ENCODE peak calls at places on chromosomes 5 and 9, in eight cellular contexts. P is SK-N-SH; A is tibial artery; V is fibroblast of lung; Y is effector memory CD4-positive, alpha-beta T cell; H is cardiac muscle cell; G is transverse colon; S is Peyer's patch. J is an unnamed sample.
A peak's percentile ranks its signal among the peaks of the same experiment; 100 is the strongest.

GRCh38 chr5:62347928-62348327 is 41.9 kb downstream of the KIF2A start:
- DNase-seq in G (no peak), P (no peak), A (no peak), S (no peak), Y (no peak), H (no peak), V (no peak), J (no peak)

GRCh38 chr5:172701336-172702061 is 60.4 kb downstream of the NEURL1B start:
- DNase-seq in S (no peak), Y (no peak), G (no peak), P (no peak), V (no peak), H (no peak), A (no peak), J (no peak)

GRCh38 chr5:111932628-111933027 is 175.6 kb upstream of the NREP start:
- DNase-seq in V (peak; percentile 68), G (no peak), S (no peak), A (no peak), P (no peak), Y (no peak), H (peak; percentile 56), J (no peak)

GRCh38 chr9:107251756-107252322 is 31.2 kb upstream of the RAD23B start:
- DNase-seq in S (peak; percentile 42), Y (no peak), H (peak; percentile 86), P (peak; percentile 36), V (peak; percentile 94), A (no peak), G (no peak), J (no peak)

GRCh38 chr5:124744170-124744911 is 2.1 kb downstream of the ZNF608 start:
- DNase-seq in A (peak; percentile 77), G (peak; percentile 76), P (no peak), Y (no peak), S (peak; percentile 83), V (peak; percentile 39), H (peak; percentile 51), J (peak; percentile 61)

GRCh38 chr9:131481441-131482342 is 21.0 kb upstream of the POMT1 start:
- DNase-seq in P (no peak), S (no peak), G (no peak), A (no peak), H (no peak), Y (no peak), V (no peak), J (peak; percentile 26)

GRCh38 chr9:35229066-35229778 is 67.4 kb downstream of the UNC13B start:
- DNase-seq in Y (no peak), S (no peak), P (no peak), G (no peak), V (no peak), A (no peak), H (no peak), J (no peak)

GRCh38 chr5:178360231-178360925 is 127.8 kb upstream of the PHYKPL start:
- DNase-seq in Y (no peak), S (no peak), P (no peak), G (no peak), H (no peak), V (no peak), A (no peak), J (peak; percentile 17)

GRCh38 chr5:139273322-139273571 is 20.3 kb upstream of the MATR3 start:
- DNase-seq in V (no peak), G (no peak), Y (no peak), P (peak; percentile 64), S (no peak), H (no peak), A (no peak), J (no peak)

GRCh38 chr9:97640290-97640689 is 6.7 kb downstream of the NCBP1 start:
- DNase-seq in P (no peak), V (no peak), Y (no peak), H (peak; percentile 18), A (no peak), G (no peak), S (no peak), J (no peak)

GRCh38 chr5:72499730-72500129 is 7.5 kb downstream of the ZNF366 start:
- DNase-seq in V (no peak), A (no peak), G (no peak), Y (no peak), P (no peak), S (no peak), H (no peak), J (no peak)

GRCh38 chr9:112110773-112111106 is 64.4 kb downstream of the SUSD1 start:
- DNase-seq in S (no peak), P (no peak), G (no peak), Y (no peak), A (no peak), H (no peak), V (no peak), J (no peak)

GRCh38 chr5:122559676-122560075 is 215.2 kb upstream of the SNX2 start:
- DNase-seq in H (peak; percentile 30), G (no peak), A (no peak), P (no peak), S (no peak), Y (no peak), V (peak; percentile 19), J (no peak)

GRCh38 chr9:33239922-33240321 is at the start of gene SPINK4:
- DNase-seq in A (no peak), Y (no peak), V (peak; percentile 67), S (peak; percentile 49), G (no peak), H (peak; percentile 49), P (peak; percentile 78), J (no peak)

GRCh38 chr9:130196643-130197042 is 24.4 kb downstream of the NCS1 start:
- DNase-seq in A (no peak), H (no peak), V (no peak), G (no peak), S (no peak), Y (no peak), P (peak; percentile 91), J (no peak)

GRCh38 chr5:22319798-22320197 is 533.3 kb downstream of the CDH12 start:
- DNase-seq in A (no peak), P (no peak), S (no peak), H (no peak), V (no peak), Y (no peak), G (no peak), J (no peak)

GRCh38 chr5:177312649-177313181 is 1.0 kb upstream of the MXD3 start:
- DNase-seq in P (peak; percentile 49), Y (no peak), V (peak; percentile 13), H (no peak), S (peak; percentile 77), A (peak; percentile 62), G (peak; percentile 54), J (no peak)

GRCh38 chr5:55732592-55732991 is 5.3 kb upstream of the DDX4 start:
- DNase-seq in S (no peak), P (no peak), Y (no peak), V (no peak), H (no peak), A (no peak), G (no peak), J (no peak)

GRCh38 chr5:18321516-18321915 is 687.3 kb downstream of the TAF11L14 start:
- DNase-seq in P (no peak), G (no peak), A (no peak), S (no peak), Y (no peak), V (no peak), H (no peak), J (no peak)

GRCh38 chr9:126169736-126170135 is 156.9 kb upstream of the MVB12B start:
- DNase-seq in Y (no peak), P (no peak), S (no peak), V (no peak), G (no peak), H (no peak), A (no peak), J (no peak)

GRCh38 chr5:6111131-6111530 is 267.2 kb downstream of the MED10 start:
- DNase-seq in H (no peak), P (no peak), G (no peak), V (no peak), Y (no peak), S (no peak), A (no peak), J (no peak)
- H3K9me3 ChIP-seq in H (no peaks in the 10 kb centered on the region), P (no peaks in the 10 kb centered on the region), G (no peaks in the 10 kb centered on the region), V (no peaks in the 10 kb centered on the region), Y (no peaks in the 10 kb centered on the region), S (no peaks in the 10 kb centered on the region), A (no peaks in the 10 kb centered on the region), J (no peaks in the 10 kb centered on the region)

DNA sequence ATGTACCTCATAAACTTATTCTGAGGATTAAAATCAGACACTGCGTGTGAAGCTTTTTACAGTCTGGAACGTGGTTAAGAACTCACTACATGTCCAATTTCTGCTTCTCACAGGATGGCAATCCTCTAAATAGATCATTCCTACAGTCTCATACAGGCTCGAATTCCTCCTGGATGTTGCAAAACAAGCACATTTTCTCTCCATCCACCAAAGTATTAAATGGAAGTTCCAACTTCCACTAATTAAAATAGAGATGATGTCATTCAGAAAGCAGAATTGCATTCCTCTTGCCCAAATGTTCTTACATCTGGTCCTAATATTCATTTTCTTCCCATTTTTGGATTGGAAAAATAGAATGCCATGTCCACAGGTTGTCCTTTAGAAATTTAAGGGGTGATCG is 145.5 kb upstream of the PCA3 start:
- DNase-seq in Y (no peak), H (peak; percentile 45), A (no peak), S (no peak), P (no peak), V (peak; percentile 60), G (no peak), J (no peak)
- H3K27ac ChIP-seq in Y (no peak overlapping the region), H (no peak overlapping the region), A (no peak overlapping the region), S (peak overlapping the region; percentile 70), P (no peak overlapping the region), V (peak overlapping the region; percentile 16), G (peak overlapping the region; percentile 65), J (peak overlapping the region; percentile 20)

DNA sequence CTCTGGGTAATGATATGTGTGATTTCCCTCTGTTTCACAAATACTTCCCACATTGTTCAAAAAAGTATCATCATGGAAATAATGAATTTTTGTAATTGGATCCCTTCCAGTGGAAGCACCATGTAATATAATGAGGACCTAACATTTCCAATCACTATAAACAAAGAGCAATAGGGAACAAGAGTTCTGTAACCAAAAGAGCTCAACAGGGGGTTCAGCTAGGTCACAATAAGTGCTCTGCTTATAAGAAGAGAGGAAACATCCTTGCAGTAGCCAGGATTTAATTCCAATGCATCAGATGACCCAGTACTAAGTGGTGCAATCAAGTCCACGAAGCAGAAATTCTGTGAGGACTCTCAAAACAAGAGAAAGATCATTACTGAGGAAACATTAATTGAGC is 6.0 kb downstream of the SERINC5 start:
- DNase-seq in S (no peak), A (no peak), G (no peak), H (no peak), Y (no peak), P (no peak), V (no peak), J (no peak)
- H3K4me1 ChIP-seq in S (peaks cover 16% of the 10 kb centered on the region), A (peaks cover 30% of the 10 kb centered on the region), G (peaks cover 68% of the 10 kb centered on the region), H (peaks cover 34% of the 10 kb centered on the region), Y (peaks cover 57% of the 10 kb centered on the region), P (peaks cover 18% of the 10 kb centered on the region), V (peaks cover 6% of the 10 kb centered on the region), J (peaks cover 82% of the 10 kb centered on the region)

DNA sequence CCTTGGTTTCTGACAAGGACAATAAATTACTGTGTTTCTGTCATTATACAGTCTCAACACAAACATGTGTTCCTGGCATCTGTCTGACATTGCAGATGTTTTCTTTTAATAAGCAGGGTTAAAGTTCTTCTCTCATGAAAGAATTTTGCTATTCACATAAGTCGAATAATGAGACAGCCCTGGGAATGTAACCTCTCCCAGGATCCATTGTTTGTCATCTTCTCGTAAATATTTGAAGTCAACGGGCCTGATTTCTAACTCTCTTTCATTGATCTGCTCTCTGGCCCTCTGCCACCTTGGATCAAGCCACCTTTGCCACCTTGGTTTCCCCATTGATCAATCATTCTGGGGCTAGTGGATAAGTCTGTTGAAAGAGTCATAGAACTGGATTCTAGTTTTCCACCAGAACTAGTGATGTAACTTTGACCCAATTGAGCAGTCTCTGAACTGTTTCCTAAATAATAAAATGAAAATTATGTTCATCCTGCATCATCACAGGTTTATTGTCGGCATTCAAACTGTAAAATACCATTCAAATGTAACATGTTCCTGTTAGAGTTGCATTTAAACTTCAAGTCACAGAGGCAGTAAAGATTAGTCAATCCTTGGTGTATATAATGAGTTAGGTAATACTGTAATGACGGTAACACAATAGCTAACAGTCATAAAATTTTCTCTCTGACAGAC is 12.8 kb upstream of the CAST start:
- DNase-seq in A (no peak), P (no peak), S (no peak), H (no peak), Y (no peak), V (no peak), G (no peak), J (no peak)
- H3K9me3 ChIP-seq in A (no peaks in the 10 kb centered on the region), P (no peaks in the 10 kb centered on the region), S (no peaks in the 10 kb centered on the region), H (no peaks in the 10 kb centered on the region), Y (no peaks in the 10 kb centered on the region), V (no peaks in the 10 kb centered on the region), G (no peaks in the 10 kb centered on the region), J (no peaks in the 10 kb centered on the region)

J was measured in lower lobe of right lung.